ENCODE peak calls at places on chromosome 3, in eight cellular contexts. One of them, this sample, is unnamed.

GRCh38 chr3:120894285-120894684 is 13.7 kb upstream of the STXBP5L start:
- DNase-seq in astrocyte of the cerebellum: no peak
- DNase-seq in activated CD4-positive, alpha-beta T cell treated with anti-CD3 and anti-CD28 coated beads for 36 hours: no peak
- DNase-seq in WTC11: no peak
- DNase-seq in iPS-NIHi11: no peak
- DNase-seq in fibroblast of lung: no peak
- DNase-seq in stimulated activated CD8-positive, alpha-beta memory T cell treated with anti-CD3 and anti-CD28 coated beads, Interleukin-4, amount 100 ng/mL, for 24 hours: no peak
- DNase-seq in stimulated activated CD4-positive, alpha-beta T cell treated with anti-CD3 and anti-CD28 coated beads, Interleukin-1b, Interleukin-23, amount 100 ng/mL, for 48 hours: no peak
- DNase-seq in this sample: no peak

GRCh38 chr3:109387241-109387640 is 49.9 kb upstream of the DPPA4 start:
- DNase-seq in stimulated activated CD8-positive, alpha-beta memory T cell treated with anti-CD3 and anti-CD28 coated beads, Interleukin-4, amount 100 ng/mL, for 24 hours: no peak
- DNase-seq in WTC11: no peak
- DNase-seq in fibroblast of lung: no peak
- DNase-seq in iPS-NIHi11: no peak
- DNase-seq in activated CD4-positive, alpha-beta T cell treated with anti-CD3 and anti-CD28 coated beads for 36 hours: no peak
- DNase-seq in stimulated activated CD4-positive, alpha-beta T cell treated with anti-CD3 and anti-CD28 coated beads, Interleukin-1b, Interleukin-23, amount 100 ng/mL, for 48 hours: no peak
- DNase-seq in astrocyte of the cerebellum: no peak
- DNase-seq in this sample: no peak

GRCh38 chr3:154122096-154122911 is 1.1 kb downstream of the ARHGEF26 start:
- DNase-seq in stimulated activated CD8-positive, alpha-beta memory T cell treated with anti-CD3 and anti-CD28 coated beads, Interleukin-4, amount 100 ng/mL, for 24 hours: no peak
- DNase-seq in astrocyte of the cerebellum: no peak
- DNase-seq in fibroblast of lung: no peak
- DNase-seq in activated CD4-positive, alpha-beta T cell treated with anti-CD3 and anti-CD28 coated beads for 36 hours: peak; percentile 14
- DNase-seq in iPS-NIHi11: peak; percentile 59
- DNase-seq in WTC11: peak; percentile 51
- DNase-seq in stimulated activated CD4-positive, alpha-beta T cell treated with anti-CD3 and anti-CD28 coated beads, Interleukin-1b, Interleukin-23, amount 100 ng/mL, for 48 hours: peak; percentile 3
- DNase-seq in this sample: peak; percentile 3

GRCh38 chr3:178712247-178712646 is 176.0 kb downstream of the KCNMB2 start:
- DNase-seq in stimulated activated CD8-positive, alpha-beta memory T cell treated with anti-CD3 and anti-CD28 coated beads, Interleukin-4, amount 100 ng/mL, for 24 hours: no peak
- DNase-seq in iPS-NIHi11: no peak
- DNase-seq in astrocyte of the cerebellum: no peak
- DNase-seq in fibroblast of lung: no peak
- DNase-seq in WTC11: no peak
- DNase-seq in activated CD4-positive, alpha-beta T cell treated with anti-CD3 and anti-CD28 coated beads for 36 hours: no peak
- DNase-seq in stimulated activated CD4-positive, alpha-beta T cell treated with anti-CD3 and anti-CD28 coated beads, Interleukin-1b, Interleukin-23, amount 100 ng/mL, for 48 hours: no peak
- DNase-seq in this sample: no peak

GRCh38 chr3:188255190-188255589 is 101.2 kb downstream of the LPP start:
- DNase-seq in fibroblast of lung: no peak
- DNase-seq in WTC11: no peak
- DNase-seq in iPS-NIHi11: no peak
- DNase-seq in stimulated activated CD8-positive, alpha-beta memory T cell treated with anti-CD3 and anti-CD28 coated beads, Interleukin-4, amount 100 ng/mL, for 24 hours: no peak
- DNase-seq in astrocyte of the cerebellum: no peak
- DNase-seq in stimulated activated CD4-positive, alpha-beta T cell treated with anti-CD3 and anti-CD28 coated beads, Interleukin-1b, Interleukin-23, amount 100 ng/mL, for 48 hours: peak; percentile 25
- DNase-seq in activated CD4-positive, alpha-beta T cell treated with anti-CD3 and anti-CD28 coated beads for 36 hours: peak; percentile 26
- DNase-seq in this sample: no peak

GRCh38 chr3:163541629-163542028 is 1536.7 kb downstream of the SI start:
- DNase-seq in fibroblast of lung: no peak
- DNase-seq in astrocyte of the cerebellum: no peak
- DNase-seq in WTC11: no peak
- DNase-seq in stimulated activated CD8-positive, alpha-beta memory T cell treated with anti-CD3 and anti-CD28 coated beads, Interleukin-4, amount 100 ng/mL, for 24 hours: no peak
- DNase-seq in iPS-NIHi11: no peak
- DNase-seq in stimulated activated CD4-positive, alpha-beta T cell treated with anti-CD3 and anti-CD28 coated beads, Interleukin-1b, Interleukin-23, amount 100 ng/mL, for 48 hours: no peak
- DNase-seq in activated CD4-positive, alpha-beta T cell treated with anti-CD3 and anti-CD28 coated beads for 36 hours: no peak
- DNase-seq in this sample: no peak

GRCh38 chr3:24663406-24663805 is 168.8 kb upstream of the THRB start:
- DNase-seq in WTC11: no peak
- DNase-seq in astrocyte of the cerebellum: no peak
- DNase-seq in iPS-NIHi11: no peak
- DNase-seq in activated CD4-positive, alpha-beta T cell treated with anti-CD3 and anti-CD28 coated beads for 36 hours: no peak
- DNase-seq in fibroblast of lung: no peak
- DNase-seq in stimulated activated CD8-positive, alpha-beta memory T cell treated with anti-CD3 and anti-CD28 coated beads, Interleukin-4, amount 100 ng/mL, for 24 hours: no peak
- DNase-seq in stimulated activated CD4-positive, alpha-beta T cell treated with anti-CD3 and anti-CD28 coated beads, Interleukin-1b, Interleukin-23, amount 100 ng/mL, for 48 hours: no peak
- DNase-seq in this sample: no peak

GRCh38 chr3:127697531-127698240 is 24.9 kb downstream of the ABTB1 start:
- DNase-seq in WTC11: peak; percentile 64
- DNase-seq in astrocyte of the cerebellum: peak; percentile 86
- DNase-seq in stimulated activated CD8-positive, alpha-beta memory T cell treated with anti-CD3 and anti-CD28 coated beads, Interleukin-4, amount 100 ng/mL, for 24 hours: no peak
- DNase-seq in iPS-NIHi11: peak; percentile 73
- DNase-seq in activated CD4-positive, alpha-beta T cell treated with anti-CD3 and anti-CD28 coated beads for 36 hours: peak; percentile 75
- DNase-seq in fibroblast of lung: peak; percentile 92
- DNase-seq in stimulated activated CD4-positive, alpha-beta T cell treated with anti-CD3 and anti-CD28 coated beads, Interleukin-1b, Interleukin-23, amount 100 ng/mL, for 48 hours: peak; percentile 54
- DNase-seq in this sample: peak; percentile 77

GRCh38 chr3:134150476-134150875 is 100.2 kb downstream of the RYK start:
- DNase-seq in activated CD4-positive, alpha-beta T cell treated with anti-CD3 and anti-CD28 coated beads for 36 hours: no peak
- DNase-seq in astrocyte of the cerebellum: no peak
- DNase-seq in WTC11: no peak
- DNase-seq in stimulated activated CD8-positive, alpha-beta memory T cell treated with anti-CD3 and anti-CD28 coated beads, Interleukin-4, amount 100 ng/mL, for 24 hours: no peak
- DNase-seq in iPS-NIHi11: no peak
- DNase-seq in stimulated activated CD4-positive, alpha-beta T cell treated with anti-CD3 and anti-CD28 coated beads, Interleukin-1b, Interleukin-23, amount 100 ng/mL, for 48 hours: no peak
- DNase-seq in fibroblast of lung: no peak
- DNase-seq in this sample: no peak

GRCh38 chr3:177245257-177245656 is 48.0 kb upstream of the TBL1XR1 start:
- DNase-seq in fibroblast of lung: no peak
- DNase-seq in astrocyte of the cerebellum: no peak
- DNase-seq in activated CD4-positive, alpha-beta T cell treated with anti-CD3 and anti-CD28 coated beads for 36 hours: no peak
- DNase-seq in iPS-NIHi11: no peak
- DNase-seq in stimulated activated CD8-positive, alpha-beta memory T cell treated with anti-CD3 and anti-CD28 coated beads, Interleukin-4, amount 100 ng/mL, for 24 hours: no peak
- DNase-seq in WTC11: no peak
- DNase-seq in stimulated activated CD4-positive, alpha-beta T cell treated with anti-CD3 and anti-CD28 coated beads, Interleukin-1b, Interleukin-23, amount 100 ng/mL, for 48 hours: no peak
- DNase-seq in this sample: no peak

GRCh38 chr3:194404365-194405140 is 5.5 kb upstream of the GP5 start:
- DNase-seq in activated CD4-positive, alpha-beta T cell treated with anti-CD3 and anti-CD28 coated beads for 36 hours: peak; percentile 59
- DNase-seq in WTC11: no peak
- DNase-seq in astrocyte of the cerebellum: peak; percentile 53
- DNase-seq in stimulated activated CD8-positive, alpha-beta memory T cell treated with anti-CD3 and anti-CD28 coated beads, Interleukin-4, amount 100 ng/mL, for 24 hours: no peak
- DNase-seq in fibroblast of lung: peak; percentile 67
- DNase-seq in iPS-NIHi11: no peak
- DNase-seq in stimulated activated CD4-positive, alpha-beta T cell treated with anti-CD3 and anti-CD28 coated beads, Interleukin-1b, Interleukin-23, amount 100 ng/mL, for 48 hours: no peak
- DNase-seq in this sample: peak; percentile 60

GRCh38 chr3:108030915-108031425 is 59.9 kb downstream of the CD47 start:
- DNase-seq in stimulated activated CD4-positive, alpha-beta T cell treated with anti-CD3 and anti-CD28 coated beads, Interleukin-1b, Interleukin-23, amount 100 ng/mL, for 48 hours: no peak
- DNase-seq in stimulated activated CD8-positive, alpha-beta memory T cell treated with anti-CD3 and anti-CD28 coated beads, Interleukin-4, amount 100 ng/mL, for 24 hours: no peak
- DNase-seq in fibroblast of lung: no peak
- DNase-seq in astrocyte of the cerebellum: no peak
- DNase-seq in WTC11: no peak
- DNase-seq in iPS-NIHi11: no peak
- DNase-seq in activated CD4-positive, alpha-beta T cell treated with anti-CD3 and anti-CD28 coated beads for 36 hours: no peak
- DNase-seq in this sample: no peak

GRCh38 chr3:181252626-181253025 is 263.1 kb upstream of the DNAJC19 start:
- DNase-seq in fibroblast of lung: no peak
- DNase-seq in WTC11: no peak
- DNase-seq in astrocyte of the cerebellum: no peak
- DNase-seq in stimulated activated CD4-positive, alpha-beta T cell treated with anti-CD3 and anti-CD28 coated beads, Interleukin-1b, Interleukin-23, amount 100 ng/mL, for 48 hours: no peak
- DNase-seq in iPS-NIHi11: no peak
- DNase-seq in activated CD4-positive, alpha-beta T cell treated with anti-CD3 and anti-CD28 coated beads for 36 hours: no peak
- DNase-seq in stimulated activated CD8-positive, alpha-beta memory T cell treated with anti-CD3 and anti-CD28 coated beads, Interleukin-4, amount 100 ng/mL, for 24 hours: no peak
- DNase-seq in this sample: no peak

GRCh38 chr3:122094125-122094524 is 39.0 kb downstream of the CD86 start:
- DNase-seq in iPS-NIHi11: no peak
- DNase-seq in activated CD4-positive, alpha-beta T cell treated with anti-CD3 and anti-CD28 coated beads for 36 hours: no peak
- DNase-seq in astrocyte of the cerebellum: no peak
- DNase-seq in stimulated activated CD4-positive, alpha-beta T cell treated with anti-CD3 and anti-CD28 coated beads, Interleukin-1b, Interleukin-23, amount 100 ng/mL, for 48 hours: no peak
- DNase-seq in stimulated activated CD8-positive, alpha-beta memory T cell treated with anti-CD3 and anti-CD28 coated beads, Interleukin-4, amount 100 ng/mL, for 24 hours: no peak
- DNase-seq in fibroblast of lung: no peak
- DNase-seq in WTC11: no peak
- DNase-seq in this sample: no peak

GRCh38 chr3:122918576-122919290 is 108.8 kb downstream of the SEMA5B start:
- DNase-seq in stimulated activated CD4-positive, alpha-beta T cell treated with anti-CD3 and anti-CD28 coated beads, Interleukin-1b, Interleukin-23, amount 100 ng/mL, for 48 hours: no peak
- DNase-seq in WTC11: no peak
- DNase-seq in stimulated activated CD8-positive, alpha-beta memory T cell treated with anti-CD3 and anti-CD28 coated beads, Interleukin-4, amount 100 ng/mL, for 24 hours: no peak
- DNase-seq in iPS-NIHi11: peak; percentile 65
- DNase-seq in activated CD4-positive, alpha-beta T cell treated with anti-CD3 and anti-CD28 coated beads for 36 hours: no peak
- DNase-seq in astrocyte of the cerebellum: no peak
- DNase-seq in fibroblast of lung: peak; percentile 15
- DNase-seq in this sample: no peak

GRCh38 chr3:126540946-126541627 is 17.1 kb downstream of the CHST13 start:
- DNase-seq in stimulated activated CD8-positive, alpha-beta memory T cell treated with anti-CD3 and anti-CD28 coated beads, Interleukin-4, amount 100 ng/mL, for 24 hours: no peak
- DNase-seq in fibroblast of lung: no peak
- DNase-seq in astrocyte of the cerebellum: no peak
- DNase-seq in iPS-NIHi11: peak; percentile 17
- DNase-seq in activated CD4-positive, alpha-beta T cell treated with anti-CD3 and anti-CD28 coated beads for 36 hours: no peak
- DNase-seq in stimulated activated CD4-positive, alpha-beta T cell treated with anti-CD3 and anti-CD28 coated beads, Interleukin-1b, Interleukin-23, amount 100 ng/mL, for 48 hours: no peak
- DNase-seq in WTC11: peak; percentile 7
- DNase-seq in this sample: no peak

GRCh38 chr3:196563721-196564225 is 4.6 kb downstream of the WDR53 start:
- DNase-seq in stimulated activated CD4-positive, alpha-beta T cell treated with anti-CD3 and anti-CD28 coated beads, Interleukin-1b, Interleukin-23, amount 100 ng/mL, for 48 hours: peak; percentile 20
- DNase-seq in WTC11: no peak
- DNase-seq in astrocyte of the cerebellum: peak; percentile 31
- DNase-seq in stimulated activated CD8-positive, alpha-beta memory T cell treated with anti-CD3 and anti-CD28 coated beads, Interleukin-4, amount 100 ng/mL, for 24 hours: no peak
- DNase-seq in fibroblast of lung: no peak
- DNase-seq in iPS-NIHi11: no peak
- DNase-seq in activated CD4-positive, alpha-beta T cell treated with anti-CD3 and anti-CD28 coated beads for 36 hours: peak; percentile 39
- DNase-seq in this sample: peak; percentile 27

GRCh38 chr3:111585214-111585613 is 9.9 kb downstream of the ZBED2 start:
- DNase-seq in WTC11: no peak
- DNase-seq in iPS-NIHi11: no peak
- DNase-seq in stimulated activated CD4-positive, alpha-beta T cell treated with anti-CD3 and anti-CD28 coated beads, Interleukin-1b, Interleukin-23, amount 100 ng/mL, for 48 hours: no peak
- DNase-seq in fibroblast of lung: no peak
- DNase-seq in astrocyte of the cerebellum: peak; percentile 27
- DNase-seq in activated CD4-positive, alpha-beta T cell treated with anti-CD3 and anti-CD28 coated beads for 36 hours: no peak
- DNase-seq in stimulated activated CD8-positive, alpha-beta memory T cell treated with anti-CD3 and anti-CD28 coated beads, Interleukin-4, amount 100 ng/mL, for 24 hours: no peak
- DNase-seq in this sample: no peak

GRCh38 chr3:152037953-152038352 is 164.5 kb downstream of the SUCNR1 start:
- DNase-seq in WTC11: no peak
- DNase-seq in activated CD4-positive, alpha-beta T cell treated with anti-CD3 and anti-CD28 coated beads for 36 hours: no peak
- DNase-seq in stimulated activated CD4-positive, alpha-beta T cell treated with anti-CD3 and anti-CD28 coated beads, Interleukin-1b, Interleukin-23, amount 100 ng/mL, for 48 hours: no peak
- DNase-seq in fibroblast of lung: no peak
- DNase-seq in iPS-NIHi11: no peak
- DNase-seq in astrocyte of the cerebellum: no peak
- DNase-seq in stimulated activated CD8-positive, alpha-beta memory T cell treated with anti-CD3 and anti-CD28 coated beads, Interleukin-4, amount 100 ng/mL, for 24 hours: no peak
- DNase-seq in this sample: no peak

GRCh38 chr3:22779737-22780136 is 423.4 kb upstream of the UBE2E2 start:
- DNase-seq in astrocyte of the cerebellum: no peak
- DNase-seq in stimulated activated CD4-positive, alpha-beta T cell treated with anti-CD3 and anti-CD28 coated beads, Interleukin-1b, Interleukin-23, amount 100 ng/mL, for 48 hours: no peak
- DNase-seq in fibroblast of lung: no peak
- DNase-seq in iPS-NIHi11: no peak
- DNase-seq in WTC11: no peak
- DNase-seq in activated CD4-positive, alpha-beta T cell treated with anti-CD3 and anti-CD28 coated beads for 36 hours: no peak
- DNase-seq in stimulated activated CD8-positive, alpha-beta memory T cell treated with anti-CD3 and anti-CD28 coated beads, Interleukin-4, amount 100 ng/mL, for 24 hours: no peak
- DNase-seq in this sample: no peak

GRCh38 chr3:50299929-50300680 is 900 bp upstream of the HYAL3 start:
- DNase-seq in WTC11: no peak
- DNase-seq in stimulated activated CD8-positive, alpha-beta memory T cell treated with anti-CD3 and anti-CD28 coated beads, Interleukin-4, amount 100 ng/mL, for 24 hours: no peak
- DNase-seq in activated CD4-positive, alpha-beta T cell treated with anti-CD3 and anti-CD28 coated beads for 36 hours: peak; percentile 40
- DNase-seq in iPS-NIHi11: no peak
- DNase-seq in stimulated activated CD4-positive, alpha-beta T cell treated with anti-CD3 and anti-CD28 coated beads, Interleukin-1b, Interleukin-23, amount 100 ng/mL, for 48 hours: no peak
- DNase-seq in astrocyte of the cerebellum: no peak
- DNase-seq in fibroblast of lung: no peak
- DNase-seq in this sample: peak; percentile 42

GRCh38 chr3:134620476-134621115 is 30.2 kb downstream of the KY start:
- DNase-seq in iPS-NIHi11: no peak
- DNase-seq in activated CD4-positive, alpha-beta T cell treated with anti-CD3 and anti-CD28 coated beads for 36 hours: no peak
- DNase-seq in fibroblast of lung: no peak
- DNase-seq in astrocyte of the cerebellum: no peak
- DNase-seq in stimulated activated CD8-positive, alpha-beta memory T cell treated with anti-CD3 and anti-CD28 coated beads, Interleukin-4, amount 100 ng/mL, for 24 hours: no peak
- DNase-seq in stimulated activated CD4-positive, alpha-beta T cell treated with anti-CD3 and anti-CD28 coated beads, Interleukin-1b, Interleukin-23, amount 100 ng/mL, for 48 hours: no peak
- DNase-seq in WTC11: peak; percentile 3
- DNase-seq in this sample: no peak

GRCh38 chr3:136792931-136793330 is 26.0 kb upstream of the SLC35G2 start:
- DNase-seq in iPS-NIHi11: no peak
- DNase-seq in stimulated activated CD8-positive, alpha-beta memory T cell treated with anti-CD3 and anti-CD28 coated beads, Interleukin-4, amount 100 ng/mL, for 24 hours: no peak
- DNase-seq in activated CD4-positive, alpha-beta T cell treated with anti-CD3 and anti-CD28 coated beads for 36 hours: no peak
- DNase-seq in stimulated activated CD4-positive, alpha-beta T cell treated with anti-CD3 and anti-CD28 coated beads, Interleukin-1b, Interleukin-23, amount 100 ng/mL, for 48 hours: no peak
- DNase-seq in fibroblast of lung: no peak
- DNase-seq in astrocyte of the cerebellum: no peak
- DNase-seq in WTC11: no peak
- DNase-seq in this sample: no peak

GRCh38 chr3:194150252-194150934 is 14.4 kb downstream of the HES1 start:
- DNase-seq in WTC11: no peak
- DNase-seq in iPS-NIHi11: no peak
- DNase-seq in stimulated activated CD4-positive, alpha-beta T cell treated with anti-CD3 and anti-CD28 coated beads, Interleukin-1b, Interleukin-23, amount 100 ng/mL, for 48 hours: no peak
- DNase-seq in astrocyte of the cerebellum: no peak
- DNase-seq in fibroblast of lung: no peak
- DNase-seq in activated CD4-positive, alpha-beta T cell treated with anti-CD3 and anti-CD28 coated beads for 36 hours: no peak
- DNase-seq in stimulated activated CD8-positive, alpha-beta memory T cell treated with anti-CD3 and anti-CD28 coated beads, Interleukin-4, amount 100 ng/mL, for 24 hours: no peak
- DNase-seq in this sample: no peak

This sample was measured in activated CD8-positive, alpha-beta T cell treated with anti-CD3 and anti-CD28 coated beads for 36 hours.